ENCODE peak calls at places on chromosomes 3 and 15, in four cellular contexts. One of them, this sample, is unnamed.

GRCh38 chr3:170083343-170083742 is 45.5 kb downstream of the GPR160 start:
- DNase-seq in left ventricle myocardium inferior: no peak
- DNase-seq in T-helper 2 cell: no peak
- DNase-seq in pulmonary artery endothelial cell: no peak
- DNase-seq in this sample: no peak

GRCh38 chr3:188904670-188905069 is 267.1 kb upstream of the TPRG1 start:
- DNase-seq in T-helper 2 cell: no peak
- DNase-seq in pulmonary artery endothelial cell: no peak
- DNase-seq in left ventricle myocardium inferior: no peak
- DNase-seq in this sample: no peak

GRCh38 chr3:185537369-185537970 is 14.9 kb downstream of the LIPH start:
- DNase-seq in T-helper 2 cell: no peak
- DNase-seq in left ventricle myocardium inferior: peak
- DNase-seq in pulmonary artery endothelial cell: peak
- DNase-seq in this sample: peak

GRCh38 chr3:154384504-154384903 is 45.5 kb downstream of the GPR149 start:
- DNase-seq in T-helper 2 cell: no peak
- DNase-seq in left ventricle myocardium inferior: no peak
- DNase-seq in pulmonary artery endothelial cell: no peak
- DNase-seq in this sample: no peak

GRCh38 chr3:196835081-196835480 is 32.6 kb upstream of the SENP5 start:
- DNase-seq in pulmonary artery endothelial cell: no peak
- DNase-seq in left ventricle myocardium inferior: no peak
- DNase-seq in T-helper 2 cell: no peak
- DNase-seq in this sample: no peak

GRCh38 chr15:23073890-23074631 is 34.7 kb upstream of the TUBGCP5 start:
- DNase-seq in pulmonary artery endothelial cell: no peak
- DNase-seq in left ventricle myocardium inferior: no peak
- DNase-seq in T-helper 2 cell: no peak
- DNase-seq in this sample: no peak

GRCh38 chr3:5079761-5080160 is 42.3 kb upstream of the ARL8B start:
- DNase-seq in left ventricle myocardium inferior: no peak
- DNase-seq in pulmonary artery endothelial cell: no peak
- DNase-seq in T-helper 2 cell: no peak
- DNase-seq in this sample: no peak

GRCh38 chr15:95520511-95520910 is 810.0 kb upstream of the NR2F2 start:
- DNase-seq in pulmonary artery endothelial cell: no peak
- DNase-seq in T-helper 2 cell: no peak
- DNase-seq in left ventricle myocardium inferior: no peak
- DNase-seq in this sample: no peak

GRCh38 chr15:25415707-25416106 is 23.1 kb downstream of the UBE3A start:
- DNase-seq in left ventricle myocardium inferior: no peak
- DNase-seq in T-helper 2 cell: no peak
- DNase-seq in pulmonary artery endothelial cell: no peak
- DNase-seq in this sample: no peak

GRCh38 chr3:171099911-171100310 is 73.4 kb upstream of the SLC2A2 start:
- DNase-seq in T-helper 2 cell: no peak
- DNase-seq in left ventricle myocardium inferior: no peak
- DNase-seq in pulmonary artery endothelial cell: no peak
- DNase-seq in this sample: no peak

GRCh38 chr3:125137432-125138033 is 75.0 kb downstream of the SLC12A8 start:
- DNase-seq in left ventricle myocardium inferior: no peak
- DNase-seq in T-helper 2 cell: no peak
- DNase-seq in pulmonary artery endothelial cell: no peak
- DNase-seq in this sample: no peak

GRCh38 chr3:161305095-161305991 is 66.0 kb downstream of the SPTSSB start:
- DNase-seq in left ventricle myocardium inferior: no peak
- DNase-seq in pulmonary artery endothelial cell: no peak
- DNase-seq in T-helper 2 cell: no peak
- DNase-seq in this sample: no peak

GRCh38 chr15:68578960-68579935 is at the start of gene CORO2B:
- DNase-seq in left ventricle myocardium inferior: peak
- DNase-seq in pulmonary artery endothelial cell: no peak
- DNase-seq in T-helper 2 cell: no peak
- DNase-seq in this sample: peak

GRCh38 chr3:171615742-171616141 is 155.5 kb upstream of the TNIK start:
- DNase-seq in T-helper 2 cell: no peak
- DNase-seq in pulmonary artery endothelial cell: no peak
- DNase-seq in left ventricle myocardium inferior: no peak
- DNase-seq in this sample: no peak

GRCh38 chr3:27729325-27729724 is 7.2 kb upstream of the EOMES start:
- DNase-seq in left ventricle myocardium inferior: no peak
- DNase-seq in pulmonary artery endothelial cell: no peak
- DNase-seq in T-helper 2 cell: no peak
- DNase-seq in this sample: no peak

GRCh38 chr15:83919319-83919830 is 265.5 kb downstream of the ADAMTSL3 start:
- DNase-seq in left ventricle myocardium inferior: no peak
- DNase-seq in T-helper 2 cell: no peak
- DNase-seq in pulmonary artery endothelial cell: no peak
- DNase-seq in this sample: no peak

GRCh38 chr3:52525666-52526065 is 8.0 kb downstream of the NT5DC2 start:
- DNase-seq in pulmonary artery endothelial cell: no peak
- DNase-seq in T-helper 2 cell: no peak
- DNase-seq in left ventricle myocardium inferior: no peak
- DNase-seq in this sample: peak

GRCh38 chr3:88773766-88774165 is 333.7 kb upstream of the EPHA3 start:
- DNase-seq in left ventricle myocardium inferior: no peak
- DNase-seq in T-helper 2 cell: no peak
- DNase-seq in pulmonary artery endothelial cell: no peak
- DNase-seq in this sample: no peak

GRCh38 chr3:142680710-142681109 is 43.1 kb upstream of the TRPC1 start:
- DNase-seq in left ventricle myocardium inferior: no peak
- DNase-seq in pulmonary artery endothelial cell: no peak
- DNase-seq in T-helper 2 cell: no peak
- DNase-seq in this sample: no peak

GRCh38 chr3:189289251-189289650 is 117.5 kb downstream of the TPRG1 start:
- DNase-seq in T-helper 2 cell: no peak
- DNase-seq in left ventricle myocardium inferior: no peak
- DNase-seq in pulmonary artery endothelial cell: no peak
- DNase-seq in this sample: no peak

GRCh38 chr3:52128118-52128683 is 26.0 kb downstream of the POC1A start:
- DNase-seq in T-helper 2 cell: no peak
- DNase-seq in left ventricle myocardium inferior: no peak
- DNase-seq in pulmonary artery endothelial cell: peak
- DNase-seq in this sample: no peak

GRCh38 chr15:57662091-57662744 is 44.3 kb upstream of the POLR2M start:
- DNase-seq in left ventricle myocardium inferior: no peak
- DNase-seq in T-helper 2 cell: no peak
- DNase-seq in pulmonary artery endothelial cell: no peak
- DNase-seq in this sample: no peak

GRCh38 chr3:164459526-164460151 is 618.7 kb downstream of the SI start:
- DNase-seq in pulmonary artery endothelial cell: no peak
- DNase-seq in T-helper 2 cell: no peak
- DNase-seq in left ventricle myocardium inferior: no peak
- DNase-seq in this sample: no peak

GRCh38 chr15:94230886-94231727 is at the start of gene MCTP2:
- DNase-seq in T-helper 2 cell: peak
- DNase-seq in pulmonary artery endothelial cell: no peak
- DNase-seq in left ventricle myocardium inferior: peak
- DNase-seq in this sample: peak

GRCh38 chr3:150286390-150287147 is 121.5 kb upstream of the TSC22D2 start:
- DNase-seq in pulmonary artery endothelial cell: peak
- DNase-seq in T-helper 2 cell: peak
- DNase-seq in left ventricle myocardium inferior: no peak
- DNase-seq in this sample: no peak